ENCODE peak calls at places on chromosome 16, in ten cellular contexts. F, L, H, C, M, P, S, R, K and T are unnamed samples.
A peak's percentile ranks its signal among the peaks of the same experiment; 100 is the strongest.

GRCh38 chr16:1413684-1414531 is 596 bp downstream of the UNKL start:
- DNase-seq in F (peak; percentile 63), L (no peak), H (peak; percentile 33), C (peak; percentile 75), M (peak; percentile 52), P (peak; percentile 81), S (peak; percentile 85), R (peak; percentile 69), K (no peak), T (peak; percentile 56)

GRCh38 chr16:61295311-61295710 is 740.9 kb downstream of the CDH8 start:
- DNase-seq in F (no peak), L (no peak), H (no peak), C (no peak), M (no peak), P (no peak), S (no peak), R (no peak), K (no peak), T (no peak)

GRCh38 chr16:10280262-10281170 is 98.3 kb upstream of the GRIN2A start:
- DNase-seq in F (no peak), L (no peak), H (no peak), C (no peak), M (no peak), P (no peak), S (no peak), R (no peak), K (no peak), T (no peak)

GRCh38 chr16:2764718-2765117 is 12.3 kb downstream of the SRRM2 start:
- DNase-seq in F (no peak), L (no peak), H (no peak), C (no peak), M (no peak), P (no peak), S (no peak), R (no peak), K (no peak), T (no peak)

GRCh38 chr16:48831081-48831722 is 221.2 kb upstream of the N4BP1 start:
- DNase-seq in F (no peak), L (no peak), H (peak; percentile 7), C (peak; percentile 21), M (peak; percentile 37), P (no peak), S (peak; percentile 61), R (no peak), K (no peak), T (no peak)

GRCh38 chr16:10668322-10669045 is 26.2 kb downstream of the TEKT5 start:
- DNase-seq in F (no peak), L (no peak), H (peak; percentile 31), C (peak; percentile 26), M (peak; percentile 14), P (peak; percentile 21), S (peak; percentile 65), R (peak; percentile 17), K (no peak), T (no peak)

GRCh38 chr16:14013571-14014283 is 57.4 kb upstream of the MRTFB start:
- DNase-seq in F (no peak), L (peak; percentile 36), H (peak; percentile 66), C (peak; percentile 16), M (no peak), P (no peak), S (no peak), R (no peak), K (peak; percentile 96), T (no peak)

GRCh38 chr16:69478685-69479084 is 54.3 kb downstream of the CYB5B start:
- DNase-seq in F (no peak), L (no peak), H (no peak), C (no peak), M (no peak), P (no peak), S (no peak), R (no peak), K (no peak), T (no peak)

GRCh38 chr16:88116121-88116900 is 165.1 kb downstream of the BANP start:
- DNase-seq in F (no peak), L (no peak), H (no peak), C (no peak), M (no peak), P (no peak), S (no peak), R (no peak), K (peak; percentile 19), T (no peak)

GRCh38 chr16:7218936-7219335 is 113.7 kb upstream of the RBFOX1 start:
- DNase-seq in F (no peak), L (no peak), H (no peak), C (no peak), M (peak; percentile 11), P (no peak), S (no peak), R (no peak), K (no peak), T (no peak)

GRCh38 chr16:57600048-57600835 is 28.2 kb upstream of the ADGRG1 start:
- DNase-seq in F (no peak), L (peak; percentile 33), H (peak; percentile 62), C (peak; percentile 75), M (peak; percentile 54), P (peak; percentile 47), S (peak; percentile 84), R (peak; percentile 52), K (no peak), T (peak; percentile 67)

GRCh38 chr16:76661691-76662090 is 384.5 kb downstream of the CNTNAP4 start:
- DNase-seq in F (no peak), L (no peak), H (no peak), C (no peak), M (no peak), P (no peak), S (no peak), R (no peak), K (no peak), T (no peak)

GRCh38 chr16:54431041-54431996 is 144.7 kb upstream of the IRX3 start:
- DNase-seq in F (no peak), L (no peak), H (no peak), C (no peak), M (no peak), P (no peak), S (no peak), R (no peak), K (no peak), T (no peak)

DNA sequence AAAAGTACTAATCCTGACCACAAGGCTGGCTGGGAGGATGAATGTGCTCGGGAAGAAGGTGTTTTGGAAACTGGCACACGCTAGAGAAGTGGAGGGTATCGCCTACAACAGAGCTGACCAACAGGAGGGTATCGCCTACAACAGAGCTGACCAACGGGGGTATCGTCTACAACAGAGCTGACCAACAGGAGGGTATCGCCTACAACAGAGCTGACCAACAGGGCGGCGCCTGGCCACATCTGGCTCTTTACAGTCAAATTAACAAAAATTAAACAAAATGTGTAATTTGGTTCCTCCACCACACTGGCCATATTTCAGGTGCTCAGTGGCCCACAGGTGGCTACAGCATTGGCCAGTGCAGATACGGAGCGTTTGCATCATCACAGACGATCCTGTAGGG is 153.5 kb downstream of the CMIP start:
- DNase-seq in F (no peak), L (no peak), H (no peak), C (no peak), M (no peak), P (no peak), S (no peak), R (no peak), K (no peak), T (no peak)
- TF ChIP-seq CTCF in F (no peak), L (no peak), H (no peak), C (no peak), M (peak; percentile 26), P (peak; percentile 61), S (no peak), R (no peak), K (no peak), T (no peak)

GRCh38 chr16:23158114-23158513 is 8.9 kb upstream of the USP31 start:
- DNase-seq in F (no peak), L (no peak), H (no peak), C (no peak), M (no peak), P (no peak), S (no peak), R (no peak), K (no peak), T (no peak)

GRCh38 chr16:23156110-23156509 is 6.9 kb upstream of the USP31 start:
- DNase-seq in F (no peak), L (no peak), H (no peak), C (no peak), M (no peak), P (no peak), S (no peak), R (no peak), K (no peak), T (no peak)

GRCh38 chr16:23152386-23153178 is 3.3 kb upstream of the USP31 start:
- DNase-seq in F (no peak), L (no peak), H (no peak), C (no peak), M (no peak), P (no peak), S (no peak), R (no peak), K (no peak), T (no peak)

GRCh38 chr16:23156946-23157460 is 7.8 kb upstream of the USP31 start:
- DNase-seq in F (no peak), L (no peak), H (no peak), C (no peak), M (no peak), P (peak; percentile 18), S (no peak), R (no peak), K (no peak), T (no peak)

DNA sequence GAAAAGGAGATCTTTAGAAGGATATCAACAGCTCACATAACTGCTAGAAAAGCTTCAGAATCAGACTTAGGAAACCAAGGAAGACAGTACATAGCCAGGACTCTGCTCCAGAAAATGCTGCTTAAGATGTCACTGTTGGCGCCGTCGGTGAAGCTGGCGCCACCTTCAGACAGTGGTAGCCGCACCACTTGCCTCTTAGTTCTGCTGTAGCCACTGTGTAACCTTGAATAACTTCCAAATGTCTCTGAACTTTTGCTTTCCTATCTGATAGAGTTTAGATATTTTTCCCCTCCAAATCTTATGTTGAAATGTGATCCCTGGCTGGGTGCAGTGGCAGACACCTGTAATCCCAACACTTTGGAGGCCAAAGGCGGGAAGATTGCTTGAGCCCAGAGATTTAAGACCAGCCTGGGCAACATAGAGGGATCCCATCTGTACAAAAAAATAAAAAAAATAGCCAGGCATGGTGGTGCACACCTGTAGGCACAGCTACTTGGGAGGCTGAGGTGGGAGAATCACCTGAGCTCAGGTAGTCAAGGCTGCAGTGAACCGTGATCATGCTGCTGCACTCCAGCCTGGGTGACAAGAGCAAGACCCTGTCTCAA is 6.3 kb upstream of the USP31 start:
- DNase-seq in F (no peak), L (no peak), H (no peak), C (no peak), M (no peak), P (peak; percentile 45), S (peak; percentile 26), R (no peak), K (no peak), T (no peak)
- TF ChIP-seq CTCF in F (no peak), L (peak; percentile 6), H (no peak), C (no peak), M (peak; percentile 44), P (peak; percentile 82), S (no peak), R (peak; percentile 26), K (peak; percentile 30), T (peak; percentile 32)

GRCh38 chr16:25996052-25996451 is 304.3 kb downstream of the HS3ST4 start:
- DNase-seq in F (no peak), L (no peak), H (no peak), C (no peak), M (no peak), P (peak; percentile 2), S (no peak), R (no peak), K (no peak), T (no peak)
- TF ChIP-seq CTCF in F (no peak), L (no peak), H (no peak), C (no peak), M (no peak), P (peak; percentile 43), S (no peak), R (no peak), K (no peak), T (no peak)

GRCh38 chr16:84606081-84606875 is 11.6 kb downstream of the COTL1 start:
- DNase-seq in F (peak; percentile 38), L (no peak), H (no peak), C (no peak), M (no peak), P (no peak), S (no peak), R (no peak), K (no peak), T (no peak)
- TF ChIP-seq CTCF in F (no peak), L (no peak), H (no peak), C (no peak), M (no peak), P (no peak), S (no peak), R (no peak), K (no peak), T (no peak)